ENCODE peak calls at places on chromosomes 2 and 18, in eight cellular contexts. E is activated CD4-positive, alpha-beta T cell treated with anti-CD3 and anti-CD28 coated beads for 48 hours; R is skeletal muscle cell; P is A549; V is naive thymus-derived CD4-positive, alpha-beta T cell; H is NCI-H82; N is bronchial epithelial cell; M is neural progenitor cell. B is an unnamed sample.

GRCh38 chr18:59996370-59996966 is 96.7 kb downstream of the PMAIP1 start:
- DNase-seq in E (peak), R (peak), P (peak), V (no peak), H (peak), N (peak), M (peak), B (no peak)

GRCh38 chr2:183000846-183001245 is 37.4 kb downstream of the NCKAP1 start:
- DNase-seq in E (no peak), R (no peak), P (no peak), V (no peak), H (no peak), N (no peak), M (no peak), B (no peak)

GRCh38 chr2:43132523-43133301 is 93.7 kb downstream of the ZFP36L2 start:
- DNase-seq in E (peak), R (no peak), P (no peak), V (no peak), H (no peak), N (no peak), M (no peak), B (no peak)

GRCh38 chr18:78935406-78935805 is 44.2 kb upstream of the SALL3 start:
- DNase-seq in E (no peak), R (no peak), P (no peak), V (no peak), H (no peak), N (no peak), M (no peak), B (no peak)

GRCh38 chr2:46847185-46847710 is 68.4 kb downstream of the MCFD2 start:
- DNase-seq in E (no peak), R (peak), P (peak), V (no peak), H (peak), N (peak), M (no peak), B (no peak)

GRCh38 chr2:36706451-36706850 is 9.9 kb downstream of the VIT start:
- DNase-seq in E (no peak), R (no peak), P (no peak), V (no peak), H (no peak), N (no peak), M (no peak), B (no peak)

GRCh38 chr2:219286436-219287115 is 7.4 kb downstream of the DNAJB2 start:
- DNase-seq in E (no peak), R (no peak), P (no peak), V (no peak), H (no peak), N (peak), M (no peak), B (no peak)

GRCh38 chr2:223262946-223263345 is 211.0 kb downstream of the KCNE4 start:
- DNase-seq in E (no peak), R (peak), P (peak), V (no peak), H (no peak), N (peak), M (no peak), B (no peak)

GRCh38 chr18:34028341-34028740 is 196.4 kb downstream of the NOL4 start:
- DNase-seq in E (no peak), R (no peak), P (no peak), V (no peak), H (no peak), N (no peak), M (no peak), B (no peak)

GRCh38 chr2:179177694-179178093 is 86.9 kb downstream of the SESTD1 start:
- DNase-seq in E (no peak), R (no peak), P (no peak), V (no peak), H (no peak), N (no peak), M (no peak), B (no peak)

GRCh38 chr2:136362676-136363390 is 244.9 kb upstream of the CXCR4 start:
- DNase-seq in E (no peak), R (no peak), P (no peak), V (no peak), H (no peak), N (peak), M (no peak), B (no peak)

GRCh38 chr2:45009928-45010705 is 865 bp upstream of the SIX2 start:
- DNase-seq in E (no peak), R (peak), P (peak), V (no peak), H (peak), N (peak), M (peak), B (no peak)

GRCh38 chr2:26469092-26469710 is 8.7 kb downstream of the OTOF start:
- DNase-seq in E (peak), R (no peak), P (peak), V (peak), H (peak), N (peak), M (peak), B (peak)

GRCh38 chr2:112960230-112960825 is 17.5 kb upstream of the IL36G start:
- DNase-seq in E (no peak), R (no peak), P (no peak), V (no peak), H (peak), N (no peak), M (no peak), B (no peak)

GRCh38 chr2:96860065-96861029 is 2.5 kb upstream of the ANKRD39 start:
- DNase-seq in E (peak), R (no peak), P (no peak), V (peak), H (no peak), N (no peak), M (no peak), B (peak)

GRCh38 chr2:240605867-240606743 is 19.2 kb upstream of the GPR35 start:
- DNase-seq in E (no peak), R (no peak), P (no peak), V (no peak), H (no peak), N (no peak), M (no peak), B (no peak)

GRCh38 chr2:74499269-74499939 is at the start of gene LBX2:
- DNase-seq in E (peak), R (no peak), P (no peak), V (no peak), H (no peak), N (no peak), M (peak), B (no peak)

GRCh38 chr2:119223521-119224390 is at the start of gene STEAP3:
- DNase-seq in E (no peak), R (no peak), P (peak), V (no peak), H (peak), N (peak), M (peak), B (no peak)

GRCh38 chr18:568731-569130 is 11.4 kb upstream of the CETN1 start:
- DNase-seq in E (no peak), R (no peak), P (no peak), V (no peak), H (peak), N (no peak), M (no peak), B (no peak)

GRCh38 chr2:31204761-31205160 is 12.6 kb downstream of the CAPN14 start:
- DNase-seq in E (no peak), R (no peak), P (no peak), V (no peak), H (no peak), N (no peak), M (no peak), B (no peak)

GRCh38 chr2:158501301-158501700 is 44.5 kb downstream of the PKP4 start:
- DNase-seq in E (no peak), R (no peak), P (no peak), V (no peak), H (no peak), N (no peak), M (no peak), B (no peak)

GRCh38 chr2:20035961-20036666 is 15.3 kb downstream of the LAPTM4A start:
- DNase-seq in E (no peak), R (no peak), P (no peak), V (no peak), H (no peak), N (no peak), M (no peak), B (no peak)

GRCh38 chr2:113178891-113179290 is 5.1 kb downstream of the PSD4 start:
- DNase-seq in E (peak), R (no peak), P (no peak), V (no peak), H (no peak), N (no peak), M (no peak), B (no peak)

GRCh38 chr2:203591642-203592041 is 56.5 kb upstream of the RAPH1 start:
- DNase-seq in E (no peak), R (peak), P (no peak), V (no peak), H (no peak), N (no peak), M (no peak), B (no peak)

GRCh38 chr2:173884403-173884802 is 80.8 kb downstream of the SP3 start:
- DNase-seq in E (peak), R (no peak), P (peak), V (no peak), H (peak), N (peak), M (peak), B (peak)

GRCh38 chr18:36185901-36186460 is 1.3 kb upstream of the MOCOS start:
- DNase-seq in E (no peak), R (no peak), P (no peak), V (no peak), H (no peak), N (no peak), M (no peak), B (no peak)

GRCh38 chr2:8954990-8955389 is 48.5 kb downstream of the MBOAT2 start:
- DNase-seq in E (no peak), R (no peak), P (no peak), V (no peak), H (no peak), N (no peak), M (no peak), B (no peak)

GRCh38 chr2:145984541-145984940 is 1464.6 kb upstream of the ZEB2 start:
- DNase-seq in E (no peak), R (peak), P (peak), V (no peak), H (no peak), N (peak), M (no peak), B (no peak)

GRCh38 chr2:175418224-175418843 is 236.8 kb upstream of the ATP5MC3 start:
- DNase-seq in E (no peak), R (no peak), P (no peak), V (no peak), H (no peak), N (no peak), M (no peak), B (no peak)

GRCh38 chr2:109448946-109449788 is 164.6 kb downstream of the SEPTIN10 start:
- DNase-seq in E (no peak), R (no peak), P (peak), V (no peak), H (peak), N (peak), M (no peak), B (no peak)

GRCh38 chr2:237563816-237564215 is 2.6 kb upstream of the PRLH start:
- DNase-seq in E (no peak), R (no peak), P (no peak), V (no peak), H (no peak), N (peak), M (peak), B (no peak)

GRCh38 chr18:48888681-48889080 is 62.1 kb downstream of the SMAD7 start:
- DNase-seq in E (no peak), R (no peak), P (no peak), V (no peak), H (no peak), N (no peak), M (no peak), B (no peak)

GRCh38 chr2:210663574-210663973 is 107.2 kb downstream of the CPS1 start:
- DNase-seq in E (no peak), R (no peak), P (peak), V (no peak), H (peak), N (peak), M (peak), B (no peak)

GRCh38 chr18:8662574-8663255 is 42.6 kb upstream of the MTCL1 start:
- DNase-seq in E (no peak), R (no peak), P (no peak), V (no peak), H (no peak), N (no peak), M (no peak), B (no peak)

GRCh38 chr2:76930076-76930734 is 592.0 kb downstream of the LRRTM4 start:
- DNase-seq in E (no peak), R (no peak), P (no peak), V (no peak), H (peak), N (no peak), M (no peak), B (no peak)

GRCh38 chr2:155368934-155369333 is 670.4 kb downstream of the KCNJ3 start:
- DNase-seq in E (no peak), R (no peak), P (peak), V (no peak), H (peak), N (peak), M (no peak), B (no peak)

GRCh38 chr2:73685770-73686438 is 43.7 kb upstream of the NAT8 start:
- DNase-seq in E (no peak), R (no peak), P (peak), V (no peak), H (no peak), N (no peak), M (no peak), B (no peak)

GRCh38 chr18:3552305-3552704 is 102.3 kb downstream of the TGIF1 start:
- DNase-seq in E (no peak), R (no peak), P (no peak), V (no peak), H (peak), N (no peak), M (peak), B (no peak)

GRCh38 chr2:62265116-62265515 is 69.2 kb downstream of the B3GNT2 start:
- DNase-seq in E (no peak), R (no peak), P (no peak), V (no peak), H (no peak), N (no peak), M (no peak), B (no peak)

GRCh38 chr2:1301056-1301455 is 112.2 kb upstream of the TPO start:
- DNase-seq in E (no peak), R (no peak), P (no peak), V (no peak), H (no peak), N (no peak), M (no peak), B (no peak)